ENCODE peak calls at places on chromosomes 11 and 22, in nine cellular contexts. G, Y, H, O, R, N, D, Q and M are unnamed samples.

GRCh38 chr11:12106101-12106500 is 4.3 kb upstream of the MICAL2 start:
- DNase-seq in O (no peak), N (no peak), R (no peak), H (no peak), Q (no peak), D (no peak), Y (no peak), G (no peak), M (no peak)

GRCh38 chr22:19996694-19997384 is 19.8 kb downstream of the ARVCF start:
- DNase-seq in O (no peak), N (no peak), H (no peak), D (no peak), G (no peak), Y (no peak), Q (no peak), R (no peak), M (peak; percentile 89)

GRCh38 chr22:25023879-25024278 is 71.4 kb downstream of the KIAA1671 start:
- DNase-seq in G (no peak), D (no peak), Y (no peak), O (no peak), R (no peak), Q (no peak), N (no peak), H (no peak), M (no peak)

GRCh38 chr11:47184711-47185304 is 1.4 kb downstream of the PACSIN3 start:
- DNase-seq in D (no peak), Q (peak; percentile 70), N (no peak), Y (no peak), R (peak; percentile 17), H (no peak), O (no peak), G (peak; percentile 29), M (peak; percentile 30)

GRCh38 chr11:68813778-68814177 is 27.9 kb downstream of the CPT1A start:
- DNase-seq in D (no peak), O (no peak), G (no peak), H (no peak), Q (no peak), N (no peak), R (no peak), Y (no peak), M (no peak)

GRCh38 chr11:46977038-46977818 is 40.7 kb downstream of the CSTPP1 start:
- DNase-seq in O (no peak), H (no peak), R (peak; percentile 65), G (peak; percentile 72), Q (no peak), Y (no peak), D (no peak), N (no peak), M (no peak)

GRCh38 chr11:112828433-112828832 is 132.8 kb upstream of the NCAM1 start:
- DNase-seq in G (no peak), O (no peak), N (no peak), H (no peak), R (no peak), Q (no peak), D (no peak), Y (no peak), M (no peak)

GRCh38 chr11:120224872-120225371 is 14.1 kb downstream of the OAF start:
- DNase-seq in O (no peak), Y (no peak), N (no peak), R (no peak), G (no peak), Q (no peak), H (peak; percentile 39), D (no peak), M (no peak)

GRCh38 chr11:1368966-1369365 is 20.8 kb upstream of the BRSK2 start:
- DNase-seq in Q (no peak), D (no peak), O (no peak), G (no peak), Y (no peak), H (no peak), N (no peak), R (no peak), M (peak; percentile 21)

GRCh38 chr11:63845911-63846310 is 7.0 kb downstream of the MARK2 start:
- DNase-seq in Q (peak; percentile 37), D (no peak), R (no peak), N (no peak), Y (no peak), O (no peak), H (no peak), G (no peak), M (no peak)

GRCh38 chr11:30333405-30333804 is 10.5 kb downstream of the ARL14EP start:
- DNase-seq in R (peak; percentile 55), Y (no peak), H (peak; percentile 31), O (peak; percentile 39), Q (peak; percentile 36), N (no peak), D (peak; percentile 17), G (peak; percentile 15), M (peak; percentile 9)

GRCh38 chr11:40606800-40607199 is 852.7 kb downstream of the LRRC4C start:
- DNase-seq in G (no peak), N (no peak), R (no peak), O (no peak), Q (no peak), Y (no peak), D (no peak), H (no peak), M (no peak)

GRCh38 chr11:17683378-17684161 is 35.8 kb upstream of the MYOD1 start:
- DNase-seq in G (no peak), D (peak; percentile 48), Q (no peak), O (peak; percentile 80), N (peak; percentile 57), H (no peak), R (no peak), Y (no peak), M (no peak)

GRCh38 chr11:77375114-77375513 is 73.6 kb upstream of the GDPD4 start:
- DNase-seq in G (no peak), R (no peak), O (peak; percentile 50), D (peak; percentile 37), N (no peak), Y (no peak), Q (no peak), H (no peak), M (no peak)

GRCh38 chr11:267491-267994 is 10.7 kb upstream of the NLRP6 start:
- DNase-seq in N (no peak), Q (no peak), Y (peak; percentile 72), H (peak; percentile 73), G (no peak), D (peak; percentile 29), R (no peak), O (peak; percentile 41), M (no peak)

GRCh38 chr11:8225589-8226036 is 38.1 kb downstream of the LMO1 start:
- DNase-seq in H (peak; percentile 56), R (peak; percentile 92), Y (peak; percentile 30), Q (peak; percentile 79), N (peak; percentile 42), D (peak; percentile 69), G (peak; percentile 90), O (peak; percentile 70), M (peak; percentile 94)

GRCh38 chr11:14971865-14972580 is at the start of gene CALCA:
- DNase-seq in Y (no peak), R (peak; percentile 61), D (peak; percentile 21), O (no peak), G (peak; percentile 57), H (no peak), Q (no peak), N (no peak), M (peak; percentile 52)

GRCh38 chr11:68165601-68166000 is 44.4 kb upstream of the CHKA start:
- DNase-seq in N (no peak), R (no peak), H (no peak), Q (no peak), O (no peak), D (no peak), Y (no peak), G (no peak), M (no peak)

GRCh38 chr11:73205666-73206343 is 12.3 kb upstream of the P2RY2 start:
- DNase-seq in H (no peak), N (no peak), Q (peak; percentile 47), Y (no peak), R (no peak), O (no peak), G (no peak), D (no peak), M (no peak)
- H3K4me1 ChIP-seq in H (no peaks in the 10 kb centered on the region), N (peaks cover 5% of the 10 kb centered on the region), Q (peaks cover 15% of the 10 kb centered on the region), Y (peaks cover 4% of the 10 kb centered on the region), R (peaks cover 7% of the 10 kb centered on the region), O (peaks cover 30% of the 10 kb centered on the region), G (peaks cover 11% of the 10 kb centered on the region), D (no peaks in the 10 kb centered on the region), M (no peaks in the 10 kb centered on the region)

DNA sequence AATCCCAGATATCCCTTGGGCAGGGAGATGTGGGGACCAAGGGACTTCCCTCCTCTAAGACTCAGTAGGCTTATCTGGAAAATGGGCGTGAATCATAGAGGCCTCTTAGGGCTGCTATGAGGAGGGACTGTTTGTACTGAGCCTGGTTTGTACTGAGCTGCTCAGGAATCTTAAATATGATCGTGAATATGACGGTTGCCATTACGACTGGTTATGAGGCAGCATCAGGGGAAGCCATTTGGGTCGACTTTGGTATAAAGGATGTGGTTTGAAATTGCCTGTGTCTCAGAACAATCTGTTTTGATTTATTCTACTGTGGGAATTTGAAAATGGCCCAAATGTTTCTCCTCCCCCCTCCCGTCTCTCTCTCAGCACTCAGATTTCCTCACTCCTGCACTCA is 20.6 kb downstream of the TSPAN18 start:
- DNase-seq in O (no peak), N (no peak), G (no peak), Y (no peak), Q (no peak), H (no peak), R (no peak), D (peak; percentile 74), M (no peak)
- TF ChIP-seq EZH2phosphoT487 in O (no peak), N (no peak), G (no peak), Y (no peak), Q (no peak), H (no peak), R (no peak), D (no peak), M (no peak)

GRCh38 chr11:10670099-10670498 is 23.5 kb downstream of the IRAG1 start:
- DNase-seq in Q (no peak), R (no peak), D (no peak), Y (no peak), O (no peak), H (no peak), G (no peak), N (no peak), M (no peak)
- H3K4me1 ChIP-seq in Q (peaks cover 34% of the 10 kb centered on the region), R (no peaks in the 10 kb centered on the region), D (peaks cover 54% of the 10 kb centered on the region), Y (peaks cover 10% of the 10 kb centered on the region), O (peaks cover 25% of the 10 kb centered on the region), H (no peaks in the 10 kb centered on the region), G (no peaks in the 10 kb centered on the region), N (peaks cover 70% of the 10 kb centered on the region), M (peaks cover 18% of the 10 kb centered on the region)

GRCh38 chr11:72807021-72807693 is 7.1 kb upstream of the ATG16L2 start:
- DNase-seq in O (peak; percentile 28), R (no peak), N (no peak), H (no peak), D (no peak), Q (no peak), G (peak; percentile 0), Y (no peak), M (no peak)

GRCh38 chr11:72805214-72805613 is 9.0 kb upstream of the ATG16L2 start:
- DNase-seq in Y (no peak), D (no peak), R (no peak), Q (no peak), N (no peak), G (no peak), H (no peak), O (no peak), M (no peak)

GRCh38 chr11:72799441-72799840 is 5.6 kb upstream of the STARD10 start:
- DNase-seq in Q (no peak), N (no peak), O (no peak), H (no peak), G (no peak), Y (no peak), R (no peak), D (peak; percentile 36), M (no peak)

GRCh38 chr11:72798361-72798760 is 4.5 kb upstream of the STARD10 start:
- DNase-seq in G (peak; percentile 1), Y (no peak), H (no peak), D (no peak), Q (no peak), R (peak; percentile 55), N (no peak), O (no peak), M (no peak)

GRCh38 chr11:72802822-72803221 is 9.0 kb upstream of the STARD10 start:
- DNase-seq in Q (no peak), D (no peak), N (no peak), R (no peak), H (no peak), Y (no peak), G (no peak), O (no peak), M (no peak)
- TF ChIP-seq EZH2phosphoT487 in Q (no peak), D (no peak), N (no peak), R (no peak), H (no peak), Y (no peak), G (no peak), O (no peak), M (no peak)